ENCODE peak calls at places on chromosomes 6 and 20, in nine cellular contexts. W is cardiac muscle cell; F is Peyer's patch; S is CD4-positive, alpha-beta T cell; K is kidney; I is small intestine; M is HCT116; R is OCI-LY7; O is right cardiac atrium. Q is an unnamed sample.

GRCh38 chr6:1267057-1267732 is 44.7 kb upstream of the FOXQ1 start:
- DNase-seq in W (no peak), F (no peak), S (no peak), K (no peak), I (peak), M (no peak), R (no peak), O (no peak), Q (no peak)

GRCh38 chr6:16168858-16169257 is 40.0 kb downstream of the MYLIP start:
- DNase-seq in W (peak), F (no peak), S (no peak), K (no peak), I (peak), M (peak), R (peak), O (no peak), Q (no peak)

GRCh38 chr6:112044196-112044595 is 9.7 kb upstream of the CCN6 start:
- DNase-seq in W (no peak), F (no peak), S (no peak), K (no peak), I (no peak), M (no peak), R (no peak), O (no peak), Q (no peak)

GRCh38 chr20:51492167-51493092 is 50.1 kb downstream of the NFATC2 start:
- DNase-seq in W (peak), F (no peak), S (no peak), K (peak), I (peak), M (no peak), R (no peak), O (peak), Q (peak)

GRCh38 chr20:36541227-36542018 is at the start of gene MYL9:
- DNase-seq in W (peak), F (peak), S (no peak), K (peak), I (peak), M (no peak), R (no peak), O (peak), Q (peak)

GRCh38 chr20:25292176-25292891 is 44.4 kb downstream of the PYGB start:
- DNase-seq in W (no peak), F (no peak), S (no peak), K (no peak), I (no peak), M (no peak), R (no peak), O (peak), Q (no peak)

GRCh38 chr20:44279228-44279627 is 31.8 kb downstream of the FITM2 start:
- DNase-seq in W (no peak), F (no peak), S (no peak), K (no peak), I (no peak), M (no peak), R (no peak), O (no peak), Q (no peak)

GRCh38 chr6:4496284-4496683 is 279.9 kb upstream of the CDYL start:
- DNase-seq in W (no peak), F (no peak), S (no peak), K (no peak), I (no peak), M (no peak), R (no peak), O (no peak), Q (no peak)

GRCh38 chr20:53586640-53587039 is 7.0 kb downstream of the ZNF217 start:
- DNase-seq in W (no peak), F (no peak), S (no peak), K (no peak), I (peak), M (no peak), R (no peak), O (no peak), Q (no peak)

GRCh38 chr6:162964703-162965140 is 236.9 kb downstream of the PACRG start:
- DNase-seq in W (no peak), F (no peak), S (no peak), K (no peak), I (no peak), M (peak), R (no peak), O (peak), Q (peak)

GRCh38 chr20:24950836-24951525 is 1.9 kb downstream of the CST7 start:
- DNase-seq in W (no peak), F (no peak), S (no peak), K (no peak), I (no peak), M (no peak), R (no peak), O (no peak), Q (no peak)

GRCh38 chr6:164532546-164533362 is 776.7 kb downstream of the C6orf118 start:
- DNase-seq in W (no peak), F (no peak), S (no peak), K (no peak), I (no peak), M (no peak), R (no peak), O (no peak), Q (no peak)

GRCh38 chr6:156718647-156719394 is 58.4 kb upstream of the ARID1B start:
- DNase-seq in W (no peak), F (no peak), S (no peak), K (peak), I (no peak), M (peak), R (no peak), O (peak), Q (peak)

GRCh38 chr6:137680678-137681346 is 186.2 kb upstream of the TNFAIP3 start:
- DNase-seq in W (no peak), F (no peak), S (no peak), K (no peak), I (no peak), M (no peak), R (no peak), O (no peak), Q (no peak)

GRCh38 chr6:89023591-89024441 is 56.7 kb upstream of the PNRC1 start:
- DNase-seq in W (peak), F (no peak), S (no peak), K (no peak), I (no peak), M (no peak), R (no peak), O (peak), Q (peak)

GRCh38 chr6:64807785-64808184 is 899.2 kb downstream of the EYS start:
- DNase-seq in W (no peak), F (no peak), S (no peak), K (no peak), I (no peak), M (no peak), R (no peak), O (no peak), Q (no peak)

GRCh38 chr6:125888989-125889656 is 67.4 kb upstream of the HINT3 start:
- DNase-seq in W (peak), F (no peak), S (no peak), K (no peak), I (peak), M (peak), R (peak), O (no peak), Q (no peak)

GRCh38 chr6:38634518-38634917 is 5.2 kb downstream of the BTBD9 start:
- DNase-seq in W (no peak), F (no peak), S (no peak), K (no peak), I (peak), M (no peak), R (no peak), O (no peak), Q (no peak)

GRCh38 chr20:13794667-13795066 is 9.8 kb downstream of the NDUFAF5 start:
- DNase-seq in W (no peak), F (no peak), S (no peak), K (no peak), I (no peak), M (no peak), R (no peak), O (no peak), Q (no peak)

GRCh38 chr20:13800728-13801134 is 15.9 kb downstream of the NDUFAF5 start:
- DNase-seq in W (peak), F (peak), S (no peak), K (peak), I (peak), M (no peak), R (no peak), O (peak), Q (peak)

GRCh38 chr20:13799040-13799439 is 14.2 kb downstream of the NDUFAF5 start:
- DNase-seq in W (no peak), F (no peak), S (no peak), K (no peak), I (no peak), M (no peak), R (no peak), O (no peak), Q (no peak)

GRCh38 chr20:13799974-13800373 is 15.1 kb downstream of the NDUFAF5 start:
- DNase-seq in W (no peak), F (no peak), S (no peak), K (no peak), I (no peak), M (no peak), R (no peak), O (no peak), Q (no peak)
- H3K27ac ChIP-seq in W (no peak), F (no peak), S (no peak), K (no peak), I (no peak), M (no peak), R (no peak), O (peak), Q (no peak)

GRCh38 chr6:43988801-43989200 is 138.5 kb downstream of the MRPL14 start:
- DNase-seq in W (no peak), F (no peak), S (no peak), K (no peak), I (no peak), M (no peak), R (no peak), O (no peak), Q (no peak)
- H3K27ac ChIP-seq in W (no peak), F (no peak), S (no peak), K (no peak), I (no peak), M (no peak), R (no peak), O (no peak), Q (no peak)

GRCh38 chr6:37241131-37241530 is 16.4 kb upstream of the TBC1D22B start:
- DNase-seq in W (no peak), F (no peak), S (no peak), K (no peak), I (no peak), M (no peak), R (no peak), O (no peak), Q (no peak)
- H3K27ac ChIP-seq in W (no peak), F (no peak), S (no peak), K (no peak), I (peak), M (no peak), R (no peak), O (no peak), Q (no peak)

GRCh38 chr20:50277460-50278376 is 87.1 kb downstream of the CEBPB start:
- DNase-seq in W (no peak), F (no peak), S (no peak), K (peak), I (no peak), M (no peak), R (no peak), O (peak), Q (no peak)

GRCh38 chr20:50278684-50279531 is 88.3 kb downstream of the CEBPB start:
- DNase-seq in W (peak), F (peak), S (no peak), K (peak), I (peak), M (peak), R (no peak), O (peak), Q (peak)

GRCh38 chr20:50276119-50277063 is 85.8 kb downstream of the CEBPB start:
- DNase-seq in W (no peak), F (no peak), S (no peak), K (peak), I (peak), M (no peak), R (no peak), O (peak), Q (no peak)

GRCh38 chr20:50278377-50278683 is 87.7 kb downstream of the CEBPB start:
- DNase-seq in W (no peak), F (no peak), S (no peak), K (no peak), I (no peak), M (no peak), R (no peak), O (peak), Q (no peak)

GRCh38 chr20:50277064-50277415 is 86.4 kb downstream of the CEBPB start:
- DNase-seq in W (no peak), F (no peak), S (no peak), K (peak), I (peak), M (no peak), R (no peak), O (peak), Q (peak)
- H3K27ac ChIP-seq in W (no peak), F (no peak), S (no peak), K (no peak), I (no peak), M (no peak), R (no peak), O (no peak), Q (no peak)

GRCh38 chr20:57070296-57070695 is 196.1 kb downstream of the BMP7 start:
- DNase-seq in W (no peak), F (no peak), S (no peak), K (no peak), I (no peak), M (no peak), R (no peak), O (no peak), Q (no peak)

GRCh38 chr20:57073402-57073801 is 193.0 kb downstream of the BMP7 start:
- DNase-seq in W (no peak), F (no peak), S (no peak), K (no peak), I (no peak), M (no peak), R (no peak), O (no peak), Q (no peak)

GRCh38 chr20:57074386-57074785 is 192.1 kb downstream of the BMP7 start:
- DNase-seq in W (no peak), F (no peak), S (no peak), K (no peak), I (no peak), M (no peak), R (no peak), O (no peak), Q (no peak)

GRCh38 chr20:57071283-57071701 is 195.1 kb downstream of the BMP7 start:
- DNase-seq in W (peak), F (no peak), S (no peak), K (no peak), I (no peak), M (no peak), R (no peak), O (no peak), Q (no peak)

GRCh38 chr20:57072184-57072583 is 194.3 kb downstream of the BMP7 start:
- DNase-seq in W (no peak), F (no peak), S (no peak), K (no peak), I (no peak), M (no peak), R (no peak), O (no peak), Q (no peak)
- H3K27ac ChIP-seq in W (no peak), F (no peak), S (no peak), K (no peak), I (no peak), M (no peak), R (no peak), O (no peak), Q (no peak)

GRCh38 chr20:59006167-59006863 is 739 bp downstream of the CTSZ start:
- DNase-seq in W (no peak), F (no peak), S (no peak), K (peak), I (peak), M (no peak), R (peak), O (peak), Q (no peak)

GRCh38 chr20:59003836-59004492 is 3.1 kb downstream of the CTSZ start:
- DNase-seq in W (no peak), F (peak), S (no peak), K (peak), I (no peak), M (no peak), R (peak), O (no peak), Q (peak)

GRCh38 chr20:59004493-59004762 is 2.6 kb downstream of the CTSZ start:
- DNase-seq in W (no peak), F (no peak), S (peak), K (peak), I (no peak), M (no peak), R (no peak), O (peak), Q (peak)

GRCh38 chr20:59005523-59006166 is 1.4 kb downstream of the CTSZ start:
- DNase-seq in W (no peak), F (no peak), S (no peak), K (peak), I (no peak), M (no peak), R (peak), O (no peak), Q (peak)

GRCh38 chr20:59004763-59005522 is 2.1 kb downstream of the CTSZ start:
- DNase-seq in W (no peak), F (peak), S (peak), K (peak), I (peak), M (no peak), R (peak), O (peak), Q (peak)
- H3K27ac ChIP-seq in W (no peak), F (peak), S (peak), K (peak), I (peak), M (peak), R (peak), O (no peak), Q (peak)

Q was measured in heart left ventricle.